ENCODE peak calls at places on chromosomes 2 and 18, in ten cellular contexts. V is astrocyte, W is fibroblast of lung, T is IMR-90, U is Karpas-422, Y is H9, K is DND-41, F is endodermal cell, B is HCT116, N is kidney. X is an unnamed sample.

GRCh38 chr2:233438573-233439147 is 84.4 kb downstream of the DGKD start:
- DNase-seq in V (no peak), W (no peak), F (no peak), U (no peak), B (no peak), N (no peak), T (no peak), Y (no peak), K (no peak), X (no peak)

GRCh38 chr2:234245945-234246344 is 195.4 kb downstream of the SPP2 start:
- DNase-seq in U (no peak), K (no peak), N (no peak), V (peak; percentile 98), F (no peak), W (peak; percentile 99), T (peak; percentile 96), B (no peak), Y (no peak), X (peak; percentile 12)

GRCh38 chr2:71798266-71799012 is 345.1 kb downstream of the DYSF start:
- DNase-seq in N (no peak), U (peak; percentile 78), F (peak; percentile 92), W (peak; percentile 19), V (peak; percentile 11), B (peak; percentile 34), K (no peak), Y (peak; percentile 86), T (peak; percentile 10), X (no peak)

GRCh38 chr2:126482582-126483464 is 173.1 kb upstream of the GYPC start:
- DNase-seq in V (no peak), W (no peak), F (peak; percentile 84), Y (peak; percentile 78), T (no peak), K (no peak), B (no peak), U (peak; percentile 73), N (no peak), X (no peak)

GRCh38 chr2:19731040-19731439 is 170.7 kb downstream of the TTC32 start:
- DNase-seq in T (peak; percentile 42), F (no peak), N (no peak), W (no peak), V (no peak), B (no peak), Y (no peak), K (no peak), U (no peak), X (no peak)

GRCh38 chr2:105600949-105601708 is 143.6 kb upstream of the NCK2 start:
- DNase-seq in N (no peak), F (no peak), B (no peak), Y (no peak), V (no peak), U (no peak), W (no peak), T (no peak), K (no peak), X (no peak)

GRCh38 chr2:8872821-8873432 is 35.5 kb upstream of the KIDINS220 start:
- DNase-seq in U (peak; percentile 73), B (peak; percentile 50), F (no peak), Y (no peak), N (no peak), W (peak; percentile 63), K (peak; percentile 18), T (peak; percentile 73), V (peak; percentile 54), X (no peak)

GRCh38 chr2:238421695-238422035 is 5.1 kb upstream of the ASB1 start:
- DNase-seq in V (no peak), B (no peak), Y (no peak), U (no peak), T (no peak), N (no peak), W (no peak), K (no peak), F (no peak), X (no peak)

GRCh38 chr2:25228848-25229674 is 60.7 kb upstream of the POMC start:
- DNase-seq in K (peak; percentile 51), N (no peak), Y (peak; percentile 91), F (peak; percentile 95), U (peak; percentile 72), T (peak; percentile 72), V (peak; percentile 61), W (peak; percentile 75), B (peak; percentile 59), X (peak; percentile 52)

GRCh38 chr2:208031608-208032019 is 6.3 kb upstream of the PLEKHM3 start:
- DNase-seq in T (peak; percentile 56), U (no peak), K (no peak), V (no peak), F (no peak), B (no peak), Y (no peak), N (no peak), W (no peak), X (no peak)

GRCh38 chr2:140401056-140401455 is 1620.9 kb upstream of the NXPH2 start:
- DNase-seq in F (no peak), U (no peak), B (no peak), W (no peak), K (no peak), V (no peak), Y (no peak), N (no peak), T (no peak), X (no peak)

GRCh38 chr2:37916512-37917082 is 8.5 kb upstream of the RMDN2 start:
- DNase-seq in B (no peak), V (peak; percentile 100), K (no peak), U (no peak), T (peak; percentile 96), N (peak; percentile 61), F (no peak), W (peak; percentile 100), Y (no peak), X (no peak)
- H3K9ac ChIP-seq in B (no peak overlapping the region), V (peak overlapping the region; percentile 11), K (no peak overlapping the region), U (no peak overlapping the region), T (no peak overlapping the region), N (no peak overlapping the region), F (no peak overlapping the region), W (no peak overlapping the region), Y (no peak overlapping the region), X (no peak overlapping the region)

GRCh38 chr2:9912468-9912867 is 39.0 kb upstream of the GRHL1 start:
- DNase-seq in T (no peak), V (no peak), K (no peak), N (no peak), W (no peak), Y (no peak), B (no peak), U (no peak), F (no peak), X (no peak)

GRCh38 chr2:9909106-9909505 is 42.4 kb upstream of the GRHL1 start:
- DNase-seq in V (peak; percentile 20), B (no peak), K (no peak), N (no peak), W (peak; percentile 42), Y (no peak), T (peak; percentile 61), F (no peak), U (peak; percentile 40), X (no peak)

GRCh38 chr2:9910699-9911098 is 40.8 kb upstream of the GRHL1 start:
- DNase-seq in T (no peak), Y (no peak), U (no peak), W (no peak), K (no peak), F (no peak), N (no peak), V (no peak), B (no peak), X (no peak)

GRCh38 chr2:9918275-9918674 is 33.2 kb upstream of the GRHL1 start:
- DNase-seq in F (no peak), U (no peak), Y (no peak), K (no peak), T (peak; percentile 33), B (no peak), W (peak; percentile 53), V (peak; percentile 41), N (no peak), X (no peak)

DNA sequence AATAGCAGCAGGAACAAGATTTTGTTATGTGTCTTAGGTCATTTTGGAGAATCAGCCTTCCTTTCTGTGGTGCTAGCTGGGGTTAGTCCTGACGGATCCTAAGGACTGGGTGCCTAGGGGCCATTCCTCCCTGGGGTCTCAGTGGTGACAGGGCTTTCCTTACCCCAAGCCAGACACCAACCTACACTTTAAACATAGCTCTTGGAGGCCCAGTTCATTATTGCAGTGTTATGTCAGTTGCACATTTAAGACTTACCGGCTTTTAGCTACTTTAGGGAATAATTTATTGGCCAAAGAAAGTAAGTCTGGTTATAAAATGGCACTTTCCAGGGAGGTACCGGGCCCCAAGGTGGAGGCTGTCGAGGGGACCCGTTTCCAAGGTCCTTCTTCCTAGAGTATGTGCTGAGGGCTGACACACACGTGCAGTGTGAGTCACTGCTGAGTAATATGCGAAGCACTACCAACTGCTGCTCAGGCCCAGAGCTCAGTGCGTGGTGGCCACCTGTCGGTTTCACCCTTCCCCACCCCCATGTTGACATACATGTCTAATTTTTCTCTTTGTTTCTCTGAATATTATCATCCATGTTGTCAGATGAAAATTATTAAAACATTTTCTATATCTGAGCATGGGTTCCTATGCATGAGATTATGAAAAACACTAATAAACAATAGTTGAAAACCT is 37.0 kb upstream of the GRHL1 start:
- DNase-seq in N (no peak), V (peak; percentile 76), F (no peak), B (peak; percentile 76), W (peak; percentile 87), U (no peak), K (no peak), T (peak; percentile 91), Y (no peak), X (no peak)
- H3K9ac ChIP-seq in N (no peak overlapping the region), V (no peak overlapping the region), F (no peak overlapping the region), B (peak overlapping the region; percentile 10), W (no peak overlapping the region), U (no peak overlapping the region), K (no peak overlapping the region), T (no peak overlapping the region), Y (no peak overlapping the region), X (no peak overlapping the region)

GRCh38 chr18:56168049-56168781 is 470.2 kb downstream of the TXNL1 start:
- DNase-seq in K (no peak), W (peak; percentile 91), Y (no peak), F (peak; percentile 67), U (no peak), V (peak; percentile 84), T (peak; percentile 91), N (no peak), B (no peak), X (no peak)
- H3K9ac ChIP-seq in K (no peak overlapping the region), W (no peak overlapping the region), Y (no peak overlapping the region), F (no peak overlapping the region), U (no peak overlapping the region), V (peak overlapping the region; percentile 35), T (peak overlapping the region; percentile 92), N (no peak overlapping the region), B (no peak overlapping the region), X (no peak overlapping the region)

GRCh38 chr2:98936133-98936916 is at the start of gene CRACDL:
- DNase-seq in K (no peak), F (peak; percentile 76), N (peak; percentile 79), V (no peak), B (no peak), Y (no peak), U (no peak), T (no peak), W (peak; percentile 44), X (no peak)
- H3K9ac ChIP-seq in K (no peak within 1 kb of the TSS), F (no peak within 1 kb of the TSS), N (no peak within 1 kb of the TSS), V (no peak within 1 kb of the TSS), B (peak within 1 kb of the TSS; percentile 30), Y (no peak within 1 kb of the TSS), U (no peak within 1 kb of the TSS), T (no peak within 1 kb of the TSS), W (no peak within 1 kb of the TSS), X (no peak within 1 kb of the TSS)